ENCODE peak calls at places on chromosomes 2 and 18, in five cellular contexts. I is ureter; Z is NCI-H748 treated with DMSO at 0.1 percent for 48 hours; W is NCI-H1694 treated with DMSO at 0.1 percent for 48 hours; J is stimulated activated naive CD8-positive, alpha-beta T cell treated with anti-CD3 and anti-CD28 coated beads, Interleukin-15, Interleukin-2, amounts not matched to agents 100 U/mL and 50 U/mL, for 24 hours. Q is an unnamed sample.

GRCh38 chr2:9665903-9666302 is 35.1 kb upstream of the YWHAQ start:
- DNase-seq in I (no peak), Z (no peak), W (no peak), J (no peak), Q (no peak)

GRCh38 chr2:97673915-97674283 is 4.4 kb downstream of the C2orf92 start:
- DNase-seq in I (no peak), Z (peak; percentile 39), W (no peak), J (peak; percentile 72), Q (no peak)

GRCh38 chr18:9017900-9018217 is 84.6 kb upstream of the NDUFV2 start:
- DNase-seq in I (no peak), Z (no peak), W (no peak), J (no peak), Q (no peak)

GRCh38 chr2:217964255-217964654 is 38.5 kb downstream of the TNS1 start:
- DNase-seq in I (no peak), Z (no peak), W (no peak), J (no peak), Q (no peak)

GRCh38 chr2:62407401-62407800 is 98.6 kb downstream of the TMEM17 start:
- DNase-seq in I (no peak), Z (no peak), W (no peak), J (no peak), Q (no peak)

GRCh38 chr2:180472133-180472532 is 465.0 kb upstream of the CWC22 start:
- DNase-seq in I (no peak), Z (no peak), W (no peak), J (no peak), Q (no peak)

GRCh38 chr18:4352746-4353522 is 102.2 kb downstream of the DLGAP1 start:
- DNase-seq in I (no peak), Z (no peak), W (no peak), J (no peak), Q (peak; percentile 69)

GRCh38 chr2:64675860-64676259 is 22.1 kb upstream of the SERTAD2 start:
- DNase-seq in I (no peak), Z (no peak), W (no peak), J (peak; percentile 72), Q (peak; percentile 76)

GRCh38 chr2:168336786-168337388 is 89.5 kb upstream of the STK39 start:
- DNase-seq in I (peak; percentile 69), Z (peak; percentile 66), W (no peak), J (peak; percentile 47), Q (peak; percentile 84)

GRCh38 chr18:2978626-2979025 is 34.3 kb downstream of the LPIN2 start:
- DNase-seq in I (no peak), Z (no peak), W (no peak), J (no peak), Q (no peak)

GRCh38 chr2:181656450-181657261 is at the start of gene CERKL:
- DNase-seq in I (peak; percentile 44), Z (peak; percentile 76), W (no peak), J (peak; percentile 32), Q (peak; percentile 85)

GRCh38 chr2:138421315-138421970 is 80.1 kb upstream of the SPOPL start:
- DNase-seq in I (no peak), Z (no peak), W (no peak), J (no peak), Q (no peak)

GRCh38 chr2:38409136-38409903 is 32.2 kb upstream of the ATL2 start:
- DNase-seq in I (peak; percentile 65), Z (no peak), W (no peak), J (no peak), Q (peak; percentile 50)

GRCh38 chr2:171762879-171763573 is 75.8 kb downstream of the DYNC1I2 start:
- DNase-seq in I (no peak), Z (peak; percentile 8), W (no peak), J (no peak), Q (no peak)

GRCh38 chr2:54658548-54659207 is 64.8 kb upstream of the EML6 start:
- DNase-seq in I (no peak), Z (no peak), W (no peak), J (no peak), Q (no peak)

GRCh38 chr2:37919631-37920032 is 5.5 kb upstream of the RMDN2 start:
- DNase-seq in I (no peak), Z (no peak), W (no peak), J (no peak), Q (no peak)

GRCh38 chr2:144517825-144518699 is 1.9 kb downstream of the ZEB2 start:
- DNase-seq in I (no peak), Z (no peak), W (peak; percentile 25), J (peak; percentile 28), Q (no peak)

GRCh38 chr18:69484699-69485396 is 84.2 kb downstream of the DOK6 start:
- DNase-seq in I (no peak), Z (no peak), W (no peak), J (no peak), Q (no peak)

GRCh38 chr2:37869756-37870155 is 55.3 kb upstream of the RMDN2 start:
- DNase-seq in I (no peak), Z (no peak), W (no peak), J (no peak), Q (no peak)

GRCh38 chr18:75226956-75227316 is 16.3 kb downstream of the TSHZ1 start:
- DNase-seq in I (no peak), Z (no peak), W (no peak), J (no peak), Q (no peak)

GRCh38 chr2:209977386-209978239 is 24.8 kb upstream of the RPE start:
- DNase-seq in I (no peak), Z (peak; percentile 11), W (peak; percentile 55), J (no peak), Q (no peak)

GRCh38 chr2:80147690-80148089 is 156.9 kb downstream of the LRRTM1 start:
- DNase-seq in I (no peak), Z (no peak), W (no peak), J (no peak), Q (no peak)